ENCODE peak calls at places on chromosomes 11 and 22, in ten cellular contexts. D, H, X, A, J, V, L, Y, I and C are unnamed samples.

GRCh38 chr11:108115495-108116140 is 5.7 kb upstream of the ACAT1 start:
- DNase-seq in J (peak), I (peak), Y (peak), X (peak), A (no peak), D (no peak), V (peak), L (peak), H (no peak), C (no peak)

GRCh38 chr11:10899542-10899830 is 41.6 kb upstream of the ZBED5 start:
- DNase-seq in V (peak), D (no peak), J (no peak), I (no peak), X (no peak), L (no peak), Y (peak), A (no peak), H (no peak), C (no peak)

GRCh38 chr22:48663297-48663696 is 1164.4 kb downstream of the BRD1 start:
- DNase-seq in H (no peak), V (peak), Y (no peak), D (no peak), A (no peak), X (no peak), L (no peak), J (no peak), I (no peak), C (no peak)

GRCh38 chr22:27456696-27457503 is 344.7 kb downstream of the MN1 start:
- DNase-seq in A (no peak), I (no peak), Y (no peak), H (no peak), J (peak), L (peak), V (no peak), X (no peak), D (no peak), C (no peak)

GRCh38 chr11:110207089-110207488 is 89.3 kb downstream of the RDX start:
- DNase-seq in L (no peak), A (no peak), Y (no peak), V (no peak), X (no peak), H (no peak), D (no peak), I (no peak), J (no peak), C (no peak)

GRCh38 chr11:83035070-83035854 is 36.4 kb downstream of the RAB30 start:
- DNase-seq in Y (no peak), A (no peak), J (no peak), D (no peak), L (peak), V (no peak), I (no peak), X (no peak), H (no peak), C (no peak)

GRCh38 chr11:100876826-100877545 is 189.9 kb downstream of the ARHGAP42 start:
- DNase-seq in A (no peak), D (no peak), L (peak), Y (no peak), H (no peak), I (no peak), V (no peak), J (peak), X (no peak), C (no peak)

GRCh38 chr11:61814242-61814957 is 2.4 kb downstream of the FADS1 start:
- DNase-seq in A (no peak), L (peak), X (peak), D (peak), V (no peak), J (no peak), I (no peak), H (no peak), Y (peak), C (no peak)

GRCh38 chr11:38169286-38169685 is 1571.2 kb upstream of the RAG2 start:
- DNase-seq in Y (no peak), A (no peak), H (no peak), I (no peak), X (no peak), D (no peak), V (no peak), L (peak), J (peak), C (no peak)

GRCh38 chr11:88454881-88455280 is 117.3 kb upstream of the CTSC start:
- DNase-seq in L (peak), H (no peak), D (no peak), Y (no peak), I (no peak), X (no peak), A (no peak), V (no peak), J (peak), C (no peak)

GRCh38 chr11:112087212-112087611 is 539 bp downstream of the SDHD start:
- DNase-seq in A (no peak), I (no peak), V (no peak), D (no peak), H (no peak), L (peak), X (no peak), Y (no peak), J (no peak), C (no peak)

GRCh38 chr11:79062814-79063762 is 377.7 kb downstream of the TENM4 start:
- DNase-seq in I (no peak), L (peak), H (no peak), D (peak), Y (no peak), A (no peak), X (no peak), J (peak), V (no peak), C (no peak)

GRCh38 chr11:44950036-44950624 is 553 bp downstream of the TP53I11 start:
- DNase-seq in A (peak), Y (peak), L (no peak), I (peak), V (peak), J (no peak), H (no peak), X (peak), D (peak), C (no peak)

GRCh38 chr11:64251986-64252837 is 882 bp downstream of the PLCB3 start:
- DNase-seq in V (peak), Y (peak), J (no peak), I (no peak), H (no peak), L (peak), D (peak), X (peak), A (no peak), C (no peak)

GRCh38 chr11:43997022-43997665 is 50.6 kb upstream of the ACCSL start:
- DNase-seq in L (no peak), I (no peak), A (no peak), Y (no peak), D (no peak), V (no peak), J (no peak), H (no peak), X (no peak), C (no peak)

GRCh38 chr11:73406131-73406530 is 29.9 kb downstream of the RELT start:
- DNase-seq in D (no peak), Y (no peak), V (no peak), J (no peak), A (no peak), X (no peak), L (no peak), H (no peak), I (no peak), C (no peak)

GRCh38 chr22:36373258-36373579 is 14.5 kb downstream of the MYH9 start:
- DNase-seq in H (no peak), Y (no peak), I (no peak), A (no peak), L (no peak), D (no peak), J (no peak), V (peak), X (no peak), C (no peak)

GRCh38 chr11:64120951-64121569 is 44.9 kb downstream of the MACROD1 start:
- DNase-seq in A (no peak), D (no peak), L (peak), X (no peak), H (no peak), V (peak), J (peak), I (no peak), Y (no peak), C (no peak)

GRCh38 chr11:62505112-62505783 is 41.4 kb downstream of the AHNAK start:
- DNase-seq in H (no peak), A (no peak), V (peak), X (no peak), Y (peak), I (no peak), D (no peak), J (no peak), L (no peak), C (no peak)

GRCh38 chr11:123973816-123974215 is 3.8 kb downstream of the OR10S1 start:
- DNase-seq in X (no peak), J (peak), Y (no peak), V (no peak), L (peak), H (no peak), I (no peak), D (no peak), A (no peak), C (no peak)

GRCh38 chr11:70090989-70091388 is 12.9 kb downstream of the ANO1 start:
- DNase-seq in A (no peak), H (no peak), X (peak), V (peak), Y (no peak), L (peak), J (no peak), I (no peak), D (no peak), C (no peak)

GRCh38 chr11:47980907-47981621 is 705 bp downstream of the PTPRJ start:
- DNase-seq in Y (peak), J (no peak), V (peak), X (peak), A (peak), L (peak), D (peak), H (no peak), I (no peak), C (no peak)

GRCh38 chr11:29019960-29020683 is 911.9 kb downstream of the METTL15 start:
- DNase-seq in L (peak), I (no peak), Y (no peak), A (no peak), D (peak), V (no peak), X (no peak), H (no peak), J (peak), C (no peak)